ENCODE peak calls at places on chromosomes 2 and 18, in nine cellular contexts. Q, B, C, D, E, P, L, I and O are unnamed samples.

GRCh38 chr2:143181494-143181893 is 52.3 kb downstream of the ARHGAP15 start:
- DNase-seq in Q (no peak), B (no peak), C (no peak), D (no peak), E (no peak), P (no peak), L (no peak), I (no peak), O (no peak)

GRCh38 chr18:8188196-8188595 is 421.0 kb upstream of the RAB12 start:
- DNase-seq in Q (peak), B (no peak), C (no peak), D (no peak), E (no peak), P (no peak), L (no peak), I (no peak), O (no peak)

GRCh38 chr2:122412360-122412759 is 656.9 kb downstream of the TSN start:
- DNase-seq in Q (no peak), B (no peak), C (no peak), D (no peak), E (no peak), P (no peak), L (no peak), I (no peak), O (no peak)

GRCh38 chr18:74514860-74515495 is 18.8 kb downstream of the CNDP2 start:
- DNase-seq in Q (no peak), B (no peak), C (peak), D (no peak), E (no peak), P (no peak), L (no peak), I (no peak), O (no peak)

GRCh38 chr2:98387478-98387877 is 41.2 kb downstream of the CNGA3 start:
- DNase-seq in Q (no peak), B (no peak), C (no peak), D (no peak), E (no peak), P (no peak), L (no peak), I (no peak), O (peak)

GRCh38 chr18:28522250-28522649 is 345.3 kb upstream of the CDH2 start:
- DNase-seq in Q (no peak), B (no peak), C (no peak), D (no peak), E (no peak), P (no peak), L (no peak), I (no peak), O (no peak)

GRCh38 chr2:10239561-10239967 is 63.1 kb upstream of the HPCAL1 start:
- DNase-seq in Q (no peak), B (no peak), C (peak), D (no peak), E (no peak), P (no peak), L (peak), I (peak), O (peak)

GRCh38 chr2:119473621-119474370 is 42.1 kb downstream of the TMEM37 start:
- DNase-seq in Q (no peak), B (no peak), C (no peak), D (no peak), E (no peak), P (no peak), L (no peak), I (no peak), O (no peak)

GRCh38 chr18:22300665-22301636 is 116.8 kb downstream of the CTAGE1 start:
- DNase-seq in Q (no peak), B (no peak), C (no peak), D (no peak), E (peak), P (no peak), L (peak), I (no peak), O (no peak)

GRCh38 chr18:903703-904102 is 968 bp upstream of the ADCYAP1 start:
- DNase-seq in Q (no peak), B (no peak), C (no peak), D (peak), E (peak), P (no peak), L (peak), I (peak), O (no peak)

GRCh38 chr2:219352448-219353023 is 20.0 kb upstream of the RESP18 start:
- DNase-seq in Q (peak), B (peak), C (no peak), D (peak), E (peak), P (no peak), L (peak), I (no peak), O (no peak)
- TF ChIP-seq CTCF in Q (peak), B (peak), C (peak), D (peak), E (peak), P (no peak), L (peak), I (peak), O (peak)

GRCh38 chr2:241721852-241722251 is 12.6 kb upstream of the D2HGDH start:
- DNase-seq in Q (no peak), B (no peak), C (no peak), D (no peak), E (no peak), P (no peak), L (no peak), I (no peak), O (no peak)

GRCh38 chr2:241726459-241726858 is 8.0 kb upstream of the D2HGDH start:
- DNase-seq in Q (no peak), B (no peak), C (no peak), D (no peak), E (no peak), P (no peak), L (no peak), I (no peak), O (no peak)

GRCh38 chr2:241722896-241723454 is 11.5 kb upstream of the D2HGDH start:
- DNase-seq in Q (no peak), B (no peak), C (no peak), D (no peak), E (no peak), P (no peak), L (no peak), I (no peak), O (no peak)

GRCh38 chr2:241724975-241725870 is 9.2 kb upstream of the D2HGDH start:
- DNase-seq in Q (no peak), B (no peak), C (no peak), D (no peak), E (no peak), P (no peak), L (peak), I (no peak), O (no peak)

GRCh38 chr2:241724259-241724974 is 10.0 kb upstream of the D2HGDH start:
- DNase-seq in Q (no peak), B (no peak), C (no peak), D (no peak), E (peak), P (no peak), L (peak), I (no peak), O (no peak)
- TF ChIP-seq CTCF in Q (no peak), B (peak), C (peak), D (no peak), E (peak), P (no peak), L (peak), I (peak), O (peak)

GRCh38 chr18:10997885-10998284 is 151.5 kb downstream of the PIEZO2 start:
- DNase-seq in Q (no peak), B (no peak), C (no peak), D (no peak), E (no peak), P (no peak), L (no peak), I (no peak), O (no peak)
- TF ChIP-seq CTCF in Q (no peak), B (no peak), C (no peak), D (no peak), E (no peak), P (no peak), L (no peak), I (no peak), O (no peak)

GRCh38 chr2:175688241-175688640 is 313.8 kb downstream of the LNPK start:
- DNase-seq in Q (no peak), B (no peak), C (no peak), D (no peak), E (no peak), P (no peak), L (no peak), I (no peak), O (no peak)

GRCh38 chr2:175684466-175684865 is 317.6 kb downstream of the LNPK start:
- DNase-seq in Q (no peak), B (no peak), C (no peak), D (no peak), E (no peak), P (no peak), L (no peak), I (no peak), O (no peak)

GRCh38 chr2:175687465-175687864 is 314.6 kb downstream of the LNPK start:
- DNase-seq in Q (no peak), B (no peak), C (no peak), D (no peak), E (no peak), P (no peak), L (no peak), I (no peak), O (no peak)

GRCh38 chr2:175686002-175686401 is 316.1 kb downstream of the LNPK start:
- DNase-seq in Q (no peak), B (no peak), C (no peak), D (no peak), E (no peak), P (no peak), L (no peak), I (no peak), O (no peak)

DNA sequence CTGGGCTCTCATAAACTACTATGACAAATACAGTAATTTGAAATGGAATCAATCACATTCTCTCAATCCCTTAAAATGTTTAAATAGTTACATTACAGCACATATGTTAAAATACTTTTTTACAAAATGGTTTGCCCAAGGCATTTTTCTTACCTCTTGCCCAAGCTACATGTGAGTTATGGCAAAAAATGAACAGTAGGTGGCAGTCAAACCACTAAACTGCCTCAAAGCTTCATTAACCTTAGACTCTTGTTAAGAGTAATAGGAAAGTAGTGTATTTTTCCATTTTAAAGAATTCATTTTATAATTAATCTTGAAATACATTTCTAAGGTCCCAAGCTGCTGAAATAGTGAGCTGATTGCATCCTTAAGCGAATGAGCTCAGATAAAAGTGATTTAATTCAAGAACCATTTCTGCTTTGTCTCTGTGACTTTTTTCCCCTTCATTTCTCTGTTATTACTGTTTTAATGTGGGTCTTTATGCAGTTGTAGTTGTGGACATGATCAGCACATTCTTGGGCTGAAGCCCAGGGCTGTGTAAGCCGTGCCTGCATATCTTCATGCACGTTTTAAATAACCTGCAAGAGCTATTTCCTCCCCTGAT is 311.9 kb downstream of the LNPK start:
- DNase-seq in Q (peak), B (peak), C (no peak), D (peak), E (peak), P (no peak), L (peak), I (no peak), O (no peak)
- TF ChIP-seq CTCF in Q (peak), B (peak), C (peak), D (peak), E (peak), P (peak), L (peak), I (peak), O (peak)

DNA sequence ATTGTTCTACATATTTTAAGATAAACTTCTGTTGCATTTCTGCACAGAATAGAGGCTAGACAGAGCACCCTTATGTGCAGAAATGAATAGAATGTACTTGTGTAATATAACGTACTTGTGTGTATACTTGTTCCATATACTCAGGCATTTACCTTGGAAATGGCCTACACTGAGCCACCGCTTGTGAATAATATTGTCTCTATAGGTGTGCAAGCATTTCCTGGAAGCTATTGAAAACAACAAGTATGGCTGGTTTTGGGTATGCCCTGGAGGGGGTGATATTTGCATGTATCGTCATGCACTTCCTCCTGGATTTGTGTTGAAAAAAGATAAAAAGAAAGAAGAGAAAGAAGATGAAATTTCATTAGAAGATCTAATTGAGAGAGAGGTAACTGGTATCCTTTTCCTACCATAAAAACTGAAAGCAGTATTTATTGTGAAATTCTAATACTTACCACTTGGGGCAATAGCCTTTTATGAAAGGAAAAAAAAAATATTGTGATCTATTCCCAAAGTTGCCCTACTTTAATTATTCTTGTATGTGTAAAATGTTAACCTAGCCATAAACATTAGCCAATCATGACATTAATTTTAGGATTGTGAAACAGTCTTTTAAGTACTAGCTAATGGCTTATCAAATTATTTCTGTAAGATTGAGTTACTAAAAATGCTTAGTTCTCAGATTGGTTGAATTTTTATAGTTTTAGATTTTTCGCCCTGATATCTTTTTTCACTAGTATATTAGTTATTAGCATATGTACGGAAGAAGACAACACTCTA is 18.0 kb downstream of the ZC3H15 start:
- DNase-seq in Q (no peak), B (peak), C (no peak), D (no peak), E (peak), P (no peak), L (peak), I (no peak), O (no peak)
- TF ChIP-seq CTCF in Q (peak), B (peak), C (peak), D (peak), E (peak), P (no peak), L (no peak), I (peak), O (peak)

GRCh38 chr2:64865073-64865830 is 123.9 kb upstream of the SLC1A4 start:
- DNase-seq in Q (peak), B (peak), C (peak), D (peak), E (peak), P (peak), L (peak), I (peak), O (no peak)

GRCh38 chr2:64863097-64863820 is 125.9 kb upstream of the SLC1A4 start:
- DNase-seq in Q (no peak), B (peak), C (no peak), D (no peak), E (no peak), P (no peak), L (peak), I (no peak), O (no peak)

GRCh38 chr2:64866797-64867196 is 122.4 kb upstream of the SLC1A4 start:
- DNase-seq in Q (peak), B (no peak), C (no peak), D (no peak), E (peak), P (peak), L (no peak), I (no peak), O (no peak)

GRCh38 chr2:64867253-64867996 is 121.8 kb upstream of the SLC1A4 start:
- DNase-seq in Q (no peak), B (no peak), C (no peak), D (no peak), E (no peak), P (no peak), L (no peak), I (no peak), O (no peak)

DNA sequence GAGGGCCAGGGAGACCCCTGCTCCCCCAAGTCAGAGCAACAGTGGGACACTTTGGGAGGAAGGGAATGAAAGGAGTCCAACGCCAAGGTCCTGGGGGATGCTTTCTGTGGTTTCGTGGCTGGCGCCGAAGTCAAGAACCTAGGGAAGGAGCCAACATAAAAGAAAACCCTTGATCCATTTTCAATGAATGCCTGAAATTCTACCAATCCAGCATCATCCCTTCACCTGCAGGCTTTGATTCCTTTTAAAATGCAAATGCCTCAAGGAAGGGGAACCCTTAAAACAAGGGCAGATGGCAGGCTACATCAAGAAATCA is 123.4 kb upstream of the SLC1A4 start:
- DNase-seq in Q (no peak), B (no peak), C (no peak), D (no peak), E (no peak), P (no peak), L (peak), I (no peak), O (no peak)
- TF ChIP-seq CTCF in Q (no peak), B (peak), C (peak), D (no peak), E (peak), P (no peak), L (no peak), I (peak), O (peak)

GRCh38 chr18:35062408-35062807 is 21.2 kb downstream of the MAPRE2 start:
- DNase-seq in Q (no peak), B (no peak), C (no peak), D (no peak), E (no peak), P (no peak), L (no peak), I (no peak), O (no peak)
- TF ChIP-seq CTCF in Q (no peak), B (no peak), C (no peak), D (no peak), E (no peak), P (no peak), L (no peak), I (no peak), O (no peak)

DNA sequence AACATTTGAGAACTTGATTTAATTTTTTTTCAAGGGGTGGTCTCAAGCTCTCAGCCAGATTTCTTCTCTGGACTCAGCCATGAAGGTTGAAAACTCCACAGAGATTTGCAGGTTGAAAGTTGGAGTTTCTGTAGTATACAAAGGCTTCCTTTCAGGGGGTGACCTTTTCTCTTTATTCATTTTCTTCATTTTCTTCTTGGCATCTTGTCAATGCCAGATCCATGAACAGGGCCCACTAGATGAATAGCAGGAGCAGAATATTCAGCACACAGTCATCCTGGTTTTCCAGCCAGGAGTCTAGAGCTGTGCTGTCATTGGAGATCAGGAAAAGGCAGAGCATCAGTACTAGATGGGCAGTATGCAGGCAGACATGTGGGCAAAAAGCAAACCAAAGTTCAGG is 62.0 kb downstream of the INSIG2 start:
- DNase-seq in Q (no peak), B (no peak), C (no peak), D (no peak), E (no peak), P (no peak), L (no peak), I (no peak), O (no peak)
- TF ChIP-seq CTCF in Q (no peak), B (no peak), C (no peak), D (no peak), E (no peak), P (no peak), L (no peak), I (no peak), O (no peak)